ENCODE peak calls at places on chromosome 2, in nine cellular contexts. H is nephron progenitor cell; R is activated CD4-positive, alpha-beta T cell treated with anti-CD3 and anti-CD28 coated beads, Interleukin-2, amount 10 ng/mL, durations not matched to agents 7 days and 5 days; O is T-helper 2 cell; Q is neural progenitor cell; B is foreskin fibroblast; P is caudate nucleus; E is NCI-H748 treated with DMSO at 0.1 percent for 48 hours; A is activated CD8-positive, alpha-beta memory T cell treated with anti-CD3 and anti-CD28 coated beads, Interleukin-2, amount 50 U/mL, for 4 hours. V is an unnamed sample.

GRCh38 chr2:236747426-236747825 is 177.8 kb downstream of the ACKR3 start:
- DNase-seq in H (no peak), R (no peak), O (no peak), Q (no peak), B (no peak), P (no peak), E (no peak), A (no peak), V (no peak)

GRCh38 chr2:124668161-124668560 is 643.1 kb downstream of the CNTNAP5 start:
- DNase-seq in H (no peak), R (no peak), O (no peak), Q (no peak), B (no peak), P (no peak), E (no peak), A (no peak), V (no peak)

GRCh38 chr2:73418343-73418742 is 32.7 kb downstream of the ALMS1 start:
- DNase-seq in H (no peak), R (no peak), O (no peak), Q (no peak), B (peak; percentile 80), P (no peak), E (no peak), A (no peak), V (no peak)

GRCh38 chr2:214484239-214484638 is 73.4 kb downstream of the VWC2L start:
- DNase-seq in H (no peak), R (no peak), O (no peak), Q (peak; percentile 2), B (no peak), P (no peak), E (no peak), A (no peak), V (no peak)

GRCh38 chr2:12910431-12910830 is 193.7 kb downstream of the TRIB2 start:
- DNase-seq in H (no peak), R (no peak), O (no peak), Q (no peak), B (no peak), P (no peak), E (no peak), A (no peak), V (no peak)

GRCh38 chr2:58727977-58728656 is 487.0 kb upstream of the FANCL start:
- DNase-seq in H (no peak), R (no peak), O (no peak), Q (no peak), B (no peak), P (no peak), E (no peak), A (no peak), V (no peak)

GRCh38 chr2:237491515-237492118 is 4.6 kb downstream of the MLPH start:
- DNase-seq in H (no peak), R (no peak), O (no peak), Q (no peak), B (no peak), P (no peak), E (no peak), A (no peak), V (no peak)

GRCh38 chr2:120683081-120683480 is 52.6 kb upstream of the GLI2 start:
- DNase-seq in H (no peak), R (no peak), O (no peak), Q (no peak), B (peak; percentile 44), P (no peak), E (no peak), A (no peak), V (no peak)

GRCh38 chr2:158255257-158255656 is 153.6 kb downstream of the UPP2 start:
- DNase-seq in H (no peak), R (no peak), O (no peak), Q (no peak), B (no peak), P (no peak), E (peak; percentile 94), A (no peak), V (no peak)

GRCh38 chr2:201827621-201828020 is 21.3 kb downstream of the CDK15 start:
- DNase-seq in H (no peak), R (no peak), O (no peak), Q (no peak), B (peak; percentile 51), P (no peak), E (no peak), A (no peak), V (no peak)

V was measured in ELF-1.